ENCODE peak calls at places on chromosome 15, in four cellular contexts. W, K, Z and I are unnamed samples.

GRCh38 chr15:77032647-77033416 is 37.9 kb downstream of the PSTPIP1 start:
- DNase-seq in K (peak), Z (no peak), W (no peak), I (peak)

GRCh38 chr15:57634290-57634689 is 42.6 kb downstream of the MYZAP start:
- DNase-seq in K (no peak), Z (no peak), W (no peak), I (no peak)

GRCh38 chr15:48510976-48511375 is 134.5 kb downstream of the FBN1 start:
- DNase-seq in K (no peak), W (peak), Z (no peak), I (no peak)

GRCh38 chr15:72532991-72533601 is 59.0 kb downstream of the ARIH1 start:
- DNase-seq in K (peak), Z (no peak), W (no peak), I (no peak)

GRCh38 chr15:57111002-57111401 is 192.6 kb downstream of the TCF12 start:
- DNase-seq in Z (no peak), W (no peak), K (no peak), I (no peak)

GRCh38 chr15:64642875-64643274 is 132.5 kb downstream of the RBPMS2 start:
- DNase-seq in Z (no peak), W (no peak), K (no peak), I (no peak)

GRCh38 chr15:85730001-85730820 is 64.5 kb downstream of the KLHL25 start:
- DNase-seq in W (peak), Z (no peak), K (peak), I (no peak)

GRCh38 chr15:101407439-101407838 is 82.1 kb downstream of the PCSK6 start:
- DNase-seq in K (peak), W (no peak), Z (no peak), I (no peak)

GRCh38 chr15:90594297-90594696 is 64.6 kb downstream of the CRTC3 start:
- DNase-seq in W (no peak), K (peak), Z (no peak), I (no peak)

GRCh38 chr15:36449084-36449661 is 130.3 kb upstream of the CDIN1 start:
- DNase-seq in Z (no peak), K (no peak), W (no peak), I (no peak)

DNA sequence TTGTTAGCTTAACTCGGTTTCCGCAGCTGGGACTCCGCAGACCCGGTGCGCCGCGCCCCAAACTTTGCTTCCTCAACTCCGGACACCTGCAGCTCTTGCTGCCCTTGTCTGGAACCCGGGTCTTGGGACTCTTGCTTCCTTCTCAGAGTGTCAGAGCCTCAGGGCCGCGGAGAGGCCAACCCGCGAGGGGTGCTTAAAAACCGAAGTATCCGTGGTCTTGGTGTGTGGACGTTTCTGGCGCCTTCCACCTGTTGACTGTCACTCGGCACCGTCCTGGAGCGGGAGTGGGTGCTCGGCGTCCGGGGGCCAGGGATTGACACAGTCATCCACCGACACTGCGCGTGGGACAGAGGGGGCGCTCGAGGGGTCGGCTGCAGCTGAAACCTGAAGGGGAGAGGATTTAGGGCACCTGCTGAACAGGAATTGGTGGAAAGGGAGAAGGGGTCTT is 386 bp downstream of the SQOR start:
- DNase-seq in W (no peak), K (peak), Z (peak), I (no peak)
- TF ChIP-seq CTCF in W (peak), K (peak), Z (peak), I (no peak)

GRCh38 chr15:95448531-95449210 is 881.8 kb upstream of the NR2F2 start:
- DNase-seq in K (no peak), W (peak), Z (no peak), I (no peak)

GRCh38 chr15:95447486-95447885 is 883.0 kb upstream of the NR2F2 start:
- DNase-seq in W (no peak), Z (no peak), K (no peak), I (no peak)

GRCh38 chr15:95446854-95447253 is 883.6 kb upstream of the NR2F2 start:
- DNase-seq in K (peak), W (no peak), Z (no peak), I (no peak)

GRCh38 chr15:95450413-95450812 is 880.1 kb upstream of the NR2F2 start:
- DNase-seq in W (no peak), K (no peak), Z (no peak), I (no peak)

GRCh38 chr15:95449229-95449628 is 881.3 kb upstream of the NR2F2 start:
- DNase-seq in Z (no peak), W (no peak), K (no peak), I (no peak)
- TF ChIP-seq CTCF in Z (no peak), W (no peak), K (no peak), I (no peak)

GRCh38 chr15:80059786-80060489 is 462 bp downstream of the ZFAND6 start:
- DNase-seq in Z (peak), W (no peak), K (peak), I (no peak)

GRCh38 chr15:80055933-80056332 is 3.5 kb upstream of the ZFAND6 start:
- DNase-seq in Z (no peak), K (no peak), W (no peak), I (no peak)

GRCh38 chr15:80058044-80058443 is 1.4 kb upstream of the ZFAND6 start:
- DNase-seq in Z (no peak), W (no peak), K (no peak), I (no peak)

GRCh38 chr15:80061581-80061980 is 2.1 kb downstream of the ZFAND6 start:
- DNase-seq in K (no peak), W (no peak), Z (no peak), I (no peak)

GRCh38 chr15:80058851-80059785 is at the start of gene ZFAND6:
- DNase-seq in K (peak), W (peak), Z (peak), I (peak)
- TF ChIP-seq CTCF in K (no peak), W (peak), Z (no peak), I (no peak)

GRCh38 chr15:59616390-59616789 is 4.8 kb downstream of the GCNT3 start:
- DNase-seq in K (no peak), W (no peak), Z (no peak), I (no peak)
- TF ChIP-seq CTCF in K (no peak), W (no peak), Z (no peak), I (no peak)

DNA sequence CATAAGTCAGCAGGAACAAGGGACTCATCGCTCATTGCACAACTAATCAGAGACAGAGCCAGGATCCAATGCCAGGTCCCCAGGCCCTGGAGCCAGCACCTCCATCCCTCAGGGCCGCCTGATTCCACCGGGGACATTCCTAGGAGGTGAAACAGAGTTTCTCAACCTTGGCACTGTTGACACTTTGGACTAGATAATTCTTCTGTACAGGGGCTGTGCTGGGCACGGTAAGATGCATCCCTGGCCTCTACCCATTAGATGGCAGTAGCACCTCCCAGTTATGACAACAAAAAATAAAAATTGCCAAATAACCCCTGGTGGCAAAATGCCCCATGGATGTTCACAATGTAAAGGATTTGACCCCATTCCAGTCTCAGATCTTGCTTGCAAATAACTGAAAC is 127.7 kb downstream of the MTHFS start:
- DNase-seq in W (peak), Z (no peak), K (peak), I (no peak)
- TF ChIP-seq CTCF in W (peak), Z (no peak), K (peak), I (no peak)

DNA sequence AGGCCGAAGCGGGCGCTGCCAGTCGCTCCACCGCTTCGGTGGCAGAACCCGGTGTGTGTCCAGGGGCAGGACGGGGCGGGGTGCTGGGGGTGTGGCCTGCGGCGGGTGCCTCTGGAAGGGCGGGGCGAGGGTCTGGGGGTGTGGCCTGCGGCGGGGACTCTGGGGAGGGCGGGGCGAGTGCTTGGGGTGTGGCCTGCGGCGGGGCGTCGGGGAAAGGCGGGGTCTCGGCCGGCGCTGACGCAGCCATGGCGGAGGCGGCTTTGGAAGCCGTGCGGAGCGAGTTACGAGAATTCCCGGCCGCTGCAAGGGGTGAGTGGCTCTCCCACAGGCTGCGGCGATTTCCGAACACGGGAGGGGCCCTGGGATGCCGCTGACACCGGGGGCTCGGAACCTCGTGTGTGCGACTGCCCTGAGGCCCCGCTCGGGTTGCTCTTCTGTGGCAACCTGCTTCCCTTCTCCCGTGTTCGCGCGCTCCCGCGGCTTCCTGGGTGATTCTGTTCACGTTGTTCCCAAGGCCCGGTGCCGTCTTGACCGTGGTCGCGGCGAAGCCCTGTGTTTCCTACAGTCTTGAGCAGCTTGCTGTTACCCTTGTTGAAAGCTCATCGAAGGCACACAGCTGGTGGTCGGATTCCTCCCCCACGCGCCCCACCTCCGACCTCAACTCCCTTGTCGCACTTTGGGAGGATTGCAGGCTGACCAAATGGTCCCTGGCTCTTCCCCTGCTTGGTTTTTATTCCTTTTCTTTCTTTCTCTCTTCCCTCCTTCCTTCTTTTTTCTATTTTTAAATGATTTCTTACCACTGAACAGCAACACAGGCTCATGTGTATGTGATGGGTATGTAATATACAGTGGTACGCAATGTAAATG is at the start of gene JMJD7:
- DNase-seq in K (peak), W (peak), Z (peak), I (peak)
- TF ChIP-seq CTCF in K (no peak), W (no peak), Z (no peak), I (no peak)